ENCODE peak calls at places on chromosomes 3 and 15, in eight cellular contexts. Z is cardiac muscle cell, X is tibial nerve, S is small intestine, K is H1, I is endothelial cell of umbilical vein, J is left lung, L is GM23338. Q is an unnamed sample. For H3K36me3 and H3K4me1, the result is how much of the 10 kb centered on the place peaks cover.

GRCh38 chr3:194129581-194130133 is 6.3 kb upstream of the HES1 start:
- DNase-seq in Z (peak), X (no peak), S (peak), K (no peak), I (no peak), J (peak), L (peak), Q (no peak)

GRCh38 chr3:46864051-46864881 is 1.0 kb upstream of the MYL3 start:
- DNase-seq in Z (no peak), X (no peak), S (no peak), K (no peak), I (no peak), J (peak), L (no peak), Q (no peak)

GRCh38 chr3:179304605-179305004 is 18.2 kb upstream of the ZNF639 start:
- DNase-seq in Z (no peak), X (no peak), S (no peak), K (no peak), I (peak), J (no peak), L (no peak), Q (no peak)

GRCh38 chr3:50428007-50428633 is 68.8 kb upstream of the TMEM115 start:
- DNase-seq in Z (no peak), X (no peak), S (no peak), K (no peak), I (no peak), J (no peak), L (no peak), Q (no peak)

GRCh38 chr3:173529062-173529711 is 131.6 kb downstream of the NLGN1 start:
- DNase-seq in Z (peak), X (no peak), S (peak), K (peak), I (no peak), J (no peak), L (peak), Q (no peak)

GRCh38 chr3:10988991-10989484 is 3.5 kb upstream of the SLC6A1 start:
- DNase-seq in Z (no peak), X (no peak), S (no peak), K (no peak), I (no peak), J (no peak), L (no peak), Q (no peak)

GRCh38 chr15:38701134-38701533 is 136.5 kb upstream of the RASGRP1 start:
- DNase-seq in Z (no peak), X (no peak), S (no peak), K (no peak), I (no peak), J (no peak), L (no peak), Q (no peak)

GRCh38 chr15:55344206-55344605 is 25.2 kb downstream of the PIGB start:
- DNase-seq in Z (peak), X (no peak), S (no peak), K (no peak), I (no peak), J (no peak), L (peak), Q (no peak)

DNA sequence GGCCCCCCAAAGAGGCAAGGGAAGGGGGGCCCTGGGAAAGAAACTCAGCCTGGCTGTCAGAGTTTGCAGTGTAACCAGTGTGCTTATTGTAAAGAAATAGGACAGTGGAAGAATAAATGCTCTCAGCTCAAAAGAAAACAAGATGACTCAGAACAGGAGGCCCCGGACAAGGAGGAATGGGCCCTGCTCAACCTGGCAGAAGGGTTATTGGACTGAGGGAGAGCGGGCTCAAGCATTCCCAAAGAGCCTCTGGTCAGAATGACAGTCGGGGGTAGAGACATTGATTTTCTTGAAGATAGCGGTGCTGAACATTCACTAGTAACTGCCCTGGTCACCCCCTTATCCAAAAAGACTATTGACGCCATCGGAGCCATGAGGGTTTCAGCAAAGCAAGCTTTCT is 100.4 kb upstream of the OSBPL11 start:
- DNase-seq in Z (no peak), X (no peak), S (no peak), K (no peak), I (no peak), J (no peak), L (no peak), Q (no peak)
- H3K36me3 ChIP-seq in Z (under half), X (under half), S (under half), K (under half), I (under half), J (under half), L (under half), Q (under half)

GRCh38 chr3:182763896-182764295 is 29.4 kb upstream of the ATP11B start:
- DNase-seq in Z (no peak), X (no peak), S (no peak), K (no peak), I (no peak), J (no peak), L (no peak), Q (no peak)
- H3K4me1 ChIP-seq in Z (under half), X (under half), S (under half), K (under half), I (under half), J (under half), L (under half), Q (under half)

DNA sequence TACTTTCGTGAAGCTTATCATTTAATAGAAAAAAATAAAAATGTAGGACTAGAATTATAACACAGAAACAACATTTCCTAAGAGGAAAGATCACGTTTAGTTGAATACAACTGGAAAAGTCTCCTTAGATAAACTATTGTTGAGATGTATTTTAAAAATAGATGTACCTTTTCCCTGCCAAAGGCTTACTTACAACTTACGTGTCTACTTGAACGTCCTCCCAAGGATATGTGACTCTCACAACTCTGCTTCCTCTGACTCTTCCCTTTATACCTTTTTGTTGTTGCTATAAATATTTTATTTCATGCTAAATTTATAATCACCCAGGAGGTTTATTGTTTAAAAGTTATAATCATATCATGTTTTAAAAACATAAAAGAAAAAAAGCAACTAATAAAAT is 908.0 kb upstream of the ROBO1 start:
- DNase-seq in Z (no peak), X (no peak), S (no peak), K (no peak), I (no peak), J (no peak), L (no peak), Q (no peak)
- H3K36me3 ChIP-seq in Z (under half), X (under half), S (under half), K (under half), I (under half), J (under half), L (under half), Q (under half)

GRCh38 chr3:14439501-14440167 is 37.2 kb downstream of the SLC6A6 start:
- DNase-seq in Z (no peak), X (peak), S (peak), K (no peak), I (peak), J (peak), L (no peak), Q (no peak)

GRCh38 chr3:14441240-14441919 is 39.0 kb downstream of the SLC6A6 start:
- DNase-seq in Z (no peak), X (no peak), S (no peak), K (no peak), I (peak), J (no peak), L (no peak), Q (no peak)

GRCh38 chr3:14438929-14439328 is 36.5 kb downstream of the SLC6A6 start:
- DNase-seq in Z (no peak), X (no peak), S (no peak), K (no peak), I (no peak), J (peak), L (no peak), Q (no peak)

GRCh38 chr3:14440531-14441239 is 38.3 kb downstream of the SLC6A6 start:
- DNase-seq in Z (peak), X (no peak), S (no peak), K (no peak), I (peak), J (peak), L (peak), Q (no peak)

DNA sequence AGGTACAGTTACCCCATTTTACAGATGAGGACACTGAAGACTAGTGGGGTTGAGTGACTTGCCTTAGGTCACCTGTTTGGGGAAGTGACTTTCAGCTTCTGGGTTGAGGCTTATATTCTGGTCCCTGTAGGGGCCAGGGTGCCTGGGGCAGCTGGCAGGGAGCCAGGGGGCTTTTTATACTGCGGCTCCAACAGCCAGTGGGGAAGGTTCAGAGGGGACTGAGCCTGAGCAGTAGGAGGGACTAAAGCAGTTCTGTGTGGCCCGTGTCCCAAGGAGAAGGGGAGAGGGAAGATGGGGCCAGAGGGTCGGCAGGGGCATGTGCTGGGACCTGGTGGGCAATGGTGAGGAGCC is 37.7 kb downstream of the SLC6A6 start:
- DNase-seq in Z (no peak), X (no peak), S (no peak), K (no peak), I (no peak), J (peak), L (no peak), Q (no peak)
- H3K4me1 ChIP-seq in Z (under half), X (under half), S (under half), K (under half), I (under half), J (under half), L (under half), Q (under half)

GRCh38 chr3:53229606-53230005 is 26.2 kb downstream of the TKT start:
- DNase-seq in Z (no peak), X (no peak), S (no peak), K (no peak), I (no peak), J (no peak), L (no peak), Q (no peak)

GRCh38 chr3:53230041-53230621 is 25.7 kb downstream of the TKT start:
- DNase-seq in Z (no peak), X (no peak), S (no peak), K (no peak), I (no peak), J (peak), L (peak), Q (no peak)

GRCh38 chr3:53229171-53229570 is 26.7 kb downstream of the TKT start:
- DNase-seq in Z (no peak), X (no peak), S (no peak), K (no peak), I (no peak), J (peak), L (no peak), Q (no peak)

GRCh38 chr3:53226841-53227407 is 28.9 kb downstream of the TKT start:
- DNase-seq in Z (no peak), X (no peak), S (no peak), K (no peak), I (no peak), J (peak), L (no peak), Q (no peak)

DNA sequence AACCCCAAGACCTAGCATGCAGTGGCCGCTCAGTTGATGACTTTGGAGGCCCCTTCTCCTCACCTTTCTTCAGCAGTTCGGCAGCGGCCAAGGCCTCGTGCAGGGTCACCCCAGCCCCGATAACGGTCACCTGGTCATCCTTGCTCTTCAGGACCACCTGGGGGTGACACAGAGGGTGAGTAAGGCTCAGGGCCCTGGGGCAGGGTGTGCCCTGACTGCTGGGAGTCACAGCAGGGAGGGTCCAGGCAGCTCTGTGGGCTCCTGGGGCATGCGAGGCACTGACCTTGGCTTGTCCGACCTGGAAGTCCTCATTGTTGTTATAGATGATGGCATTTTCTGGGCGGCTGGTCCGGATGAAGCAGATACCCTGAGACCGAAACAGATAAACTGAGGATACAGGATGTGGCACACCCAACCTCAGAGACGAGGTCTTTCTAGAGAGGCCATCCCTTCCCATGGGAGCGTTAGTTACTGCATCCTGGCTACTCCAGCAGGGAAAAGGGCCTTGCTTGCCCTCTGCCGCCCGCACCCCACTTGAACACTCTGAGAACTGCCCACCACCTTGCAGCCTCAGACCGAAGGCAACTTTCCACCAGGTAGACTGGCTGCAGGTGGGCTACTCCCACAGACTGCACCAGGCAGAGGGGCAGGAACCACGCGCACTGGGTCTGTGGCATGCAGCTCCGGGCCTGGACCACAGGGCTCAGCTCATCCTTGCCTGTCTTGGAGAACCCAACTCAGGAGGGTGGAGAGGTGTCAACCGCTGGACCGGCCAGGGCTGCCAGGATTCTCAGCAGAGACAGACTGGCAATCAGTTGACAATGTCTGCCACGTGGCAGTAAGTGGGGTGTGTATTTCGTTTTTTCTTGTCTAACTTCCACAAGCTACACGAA is 27.6 kb downstream of the TKT start:
- DNase-seq in Z (no peak), X (no peak), S (no peak), K (no peak), I (no peak), J (peak), L (no peak), Q (no peak)
- H3K36me3 ChIP-seq in Z (half or more), X (half or more), S (under half), K (half or more), I (half or more), J (under half), L (half or more), Q (half or more)

GRCh38 chr15:58742022-58742421 is 7.5 kb downstream of the ADAM10 start:
- DNase-seq in Z (no peak), X (no peak), S (no peak), K (no peak), I (no peak), J (no peak), L (no peak), Q (no peak)
- H3K4me1 ChIP-seq in Z (under half), X (half or more), S (under half), K (under half), I (under half), J (under half), L (half or more), Q (under half)

DNA sequence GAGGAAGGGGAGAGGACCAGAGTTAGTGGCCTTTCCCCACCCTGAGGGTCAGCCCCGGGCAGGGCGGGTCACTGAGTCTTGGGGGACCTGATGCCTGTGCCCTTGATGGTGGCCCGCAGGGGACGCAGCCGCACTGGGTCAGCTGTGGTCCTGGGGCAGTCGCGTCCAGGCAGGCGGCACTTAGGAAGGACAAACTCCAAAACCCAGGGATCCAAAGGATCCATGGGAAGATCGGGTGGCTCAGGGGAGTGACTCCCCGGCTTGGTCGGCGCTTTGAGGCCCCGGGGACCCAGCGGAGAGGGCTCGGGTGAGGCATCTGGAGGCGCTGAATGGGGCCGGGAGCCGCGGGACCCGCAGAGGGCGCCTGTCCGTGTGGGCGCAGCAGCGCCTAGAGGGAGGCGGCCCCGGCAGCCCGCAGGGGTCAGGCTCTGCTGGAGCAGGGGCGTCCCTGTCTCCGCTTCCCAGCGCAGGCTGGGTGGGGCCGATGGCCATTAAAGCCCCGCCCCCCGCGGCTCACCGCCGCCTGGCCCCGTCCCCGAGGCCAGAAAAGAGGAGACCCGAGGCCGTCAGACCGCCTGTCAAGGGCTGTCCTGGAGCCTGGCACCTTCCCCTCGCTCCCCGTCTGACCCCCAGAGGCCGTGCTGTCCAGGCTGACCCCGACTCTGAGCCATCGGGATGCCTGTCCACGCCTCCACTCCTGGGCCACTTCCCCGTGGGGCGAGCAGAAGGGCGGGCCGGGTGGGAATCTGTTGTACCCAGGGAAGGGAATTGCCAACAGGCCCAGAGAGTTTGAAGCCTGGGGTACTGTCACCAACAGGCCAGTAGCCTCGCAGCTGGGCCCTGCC is 17.4 kb downstream of the CIDEC start:
- DNase-seq in Z (peak), X (peak), S (peak), K (no peak), I (peak), J (peak), L (peak), Q (no peak)
- H3K36me3 ChIP-seq in Z (under half), X (under half), S (under half), K (under half), I (under half), J (under half), L (under half), Q (under half)

GRCh38 chr3:98322101-98322500 is 31.6 kb upstream of the OR5K4 start:
- DNase-seq in Z (no peak), X (no peak), S (no peak), K (no peak), I (no peak), J (no peak), L (no peak), Q (no peak)
- H3K4me1 ChIP-seq in Z (under half), X (under half), S (under half), K (under half), I (under half), J (under half), L (under half), Q (under half)

DNA sequence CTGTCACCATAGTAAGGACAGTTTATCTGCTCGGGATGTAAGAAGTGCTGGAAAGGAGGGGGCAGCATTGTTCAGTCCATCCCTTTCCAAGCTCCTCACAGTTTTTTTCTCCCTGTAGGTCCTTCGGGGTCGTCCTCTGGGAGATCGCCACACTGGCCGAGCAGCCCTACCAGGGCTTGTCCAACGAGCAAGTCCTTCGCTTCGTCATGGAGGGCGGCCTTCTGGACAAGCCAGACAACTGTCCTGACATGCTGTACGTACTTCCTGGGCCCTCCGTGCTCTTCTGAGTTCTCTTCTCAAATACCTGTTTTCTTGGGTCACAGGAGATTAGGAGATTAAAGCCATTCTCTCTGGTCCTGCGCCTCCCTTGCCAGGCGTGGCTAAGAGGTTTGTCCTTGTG is 59.1 kb downstream of the PGPEP1L start:
- DNase-seq in Z (no peak), X (no peak), S (no peak), K (no peak), I (no peak), J (no peak), L (no peak), Q (no peak)
- H3K36me3 ChIP-seq in Z (under half), X (under half), S (under half), K (half or more), I (under half), J (under half), L (under half), Q (under half)

DNA sequence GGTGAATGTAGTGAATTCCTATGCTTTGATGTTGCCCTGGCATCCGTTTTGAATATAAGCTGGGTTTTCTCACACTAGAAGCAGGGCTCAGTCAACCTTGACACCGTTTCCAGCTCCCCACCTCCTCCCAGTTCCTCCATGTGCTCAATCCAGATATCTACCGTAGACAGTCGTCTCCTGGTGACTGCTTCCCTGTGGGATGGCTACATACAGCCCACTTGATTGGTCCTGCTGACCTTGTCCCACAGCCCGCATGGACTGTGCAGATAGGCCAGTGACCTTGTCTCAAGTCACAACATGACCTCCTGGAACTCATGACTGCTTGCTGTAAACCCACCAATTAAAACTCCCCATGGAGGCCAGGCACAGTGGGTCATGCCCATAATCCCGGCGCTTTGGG is 8.1 kb downstream of the SEMA7A start:
- DNase-seq in Z (no peak), X (no peak), S (no peak), K (no peak), I (no peak), J (peak), L (no peak), Q (no peak)
- H3K4me1 ChIP-seq in Z (under half), X (half or more), S (under half), K (under half), I (under half), J (under half), L (under half), Q (under half)